ENCODE peak calls at places on chromosomes 1 and 21, in seven cellular contexts. One of them, this sample, is unnamed.
A peak's percentile ranks its signal among the peaks of the same experiment; 100 is the strongest.

GRCh38 chr21:37665230-37666024 is 250.8 kb downstream of the KCNJ6 start:
- DNase-seq in mesendoderm: no peak
- DNase-seq in mesenchymal stem cell: no peak
- DNase-seq in H1: no peak
- DNase-seq in IMR-90: no peak
- DNase-seq in trophoblast cell: no peak
- DNase-seq in neuronal stem cell: no peak
- DNase-seq in this sample: no peak

GRCh38 chr1:179288977-179289376 is 4.6 kb upstream of the SOAT1 start:
- DNase-seq in H1: no peak
- DNase-seq in mesenchymal stem cell: no peak
- DNase-seq in IMR-90: no peak
- DNase-seq in trophoblast cell: no peak
- DNase-seq in neuronal stem cell: no peak
- DNase-seq in mesendoderm: peak; percentile 21
- DNase-seq in this sample: no peak

GRCh38 chr1:17542696-17543095 is 3.2 kb downstream of the ARHGEF10L start:
- DNase-seq in IMR-90: no peak
- DNase-seq in trophoblast cell: no peak
- DNase-seq in H1: no peak
- DNase-seq in neuronal stem cell: no peak
- DNase-seq in mesendoderm: no peak
- DNase-seq in mesenchymal stem cell: no peak
- DNase-seq in this sample: no peak

GRCh38 chr1:206503591-206504362 is 3.6 kb upstream of the RASSF5 start:
- DNase-seq in neuronal stem cell: no peak
- DNase-seq in IMR-90: peak; percentile 98
- DNase-seq in trophoblast cell: peak; percentile 42
- DNase-seq in mesendoderm: no peak
- DNase-seq in mesenchymal stem cell: peak; percentile 98
- DNase-seq in H1: no peak
- DNase-seq in this sample: no peak

GRCh38 chr1:179586107-179586823 is 5.4 kb upstream of the TDRD5 start:
- DNase-seq in mesenchymal stem cell: no peak
- DNase-seq in neuronal stem cell: peak; percentile 54
- DNase-seq in H1: peak; percentile 84
- DNase-seq in trophoblast cell: peak; percentile 14
- DNase-seq in mesendoderm: peak; percentile 87
- DNase-seq in IMR-90: no peak
- DNase-seq in this sample: peak; percentile 81

GRCh38 chr1:150060260-150060659 is 7.3 kb upstream of the VPS45 start:
- DNase-seq in IMR-90: no peak
- DNase-seq in neuronal stem cell: no peak
- DNase-seq in trophoblast cell: no peak
- DNase-seq in H1: no peak
- DNase-seq in mesenchymal stem cell: no peak
- DNase-seq in mesendoderm: no peak
- DNase-seq in this sample: no peak

GRCh38 chr1:201831371-201831770 is 2.4 kb downstream of the IPO9 start:
- DNase-seq in H1: no peak
- DNase-seq in IMR-90: no peak
- DNase-seq in trophoblast cell: no peak
- DNase-seq in neuronal stem cell: no peak
- DNase-seq in mesenchymal stem cell: no peak
- DNase-seq in mesendoderm: no peak
- DNase-seq in this sample: no peak

GRCh38 chr1:172277989-172278388 is 142.5 kb upstream of the C1orf105 start:
- DNase-seq in neuronal stem cell: no peak
- DNase-seq in trophoblast cell: no peak
- DNase-seq in mesendoderm: no peak
- DNase-seq in H1: no peak
- DNase-seq in IMR-90: no peak
- DNase-seq in mesenchymal stem cell: no peak
- DNase-seq in this sample: no peak

GRCh38 chr1:237220243-237220642 is 178.3 kb downstream of the RYR2 start:
- DNase-seq in mesenchymal stem cell: no peak
- DNase-seq in trophoblast cell: no peak
- DNase-seq in H1: no peak
- DNase-seq in mesendoderm: no peak
- DNase-seq in neuronal stem cell: no peak
- DNase-seq in IMR-90: no peak
- DNase-seq in this sample: no peak

GRCh38 chr1:174217787-174218574 is 58.7 kb downstream of the RABGAP1L start:
- DNase-seq in mesendoderm: peak; percentile 34
- DNase-seq in mesenchymal stem cell: peak; percentile 55
- DNase-seq in neuronal stem cell: peak; percentile 15
- DNase-seq in H1: no peak
- DNase-seq in trophoblast cell: no peak
- DNase-seq in IMR-90: peak; percentile 54
- DNase-seq in this sample: no peak

GRCh38 chr1:109112056-109112651 is 1.8 kb upstream of the ELAPOR1 start:
- DNase-seq in neuronal stem cell: no peak
- DNase-seq in trophoblast cell: peak; percentile 20
- DNase-seq in mesenchymal stem cell: peak; percentile 63
- DNase-seq in mesendoderm: peak; percentile 43
- DNase-seq in IMR-90: peak; percentile 41
- DNase-seq in H1: no peak
- DNase-seq in this sample: no peak

GRCh38 chr1:70874826-70875225 is 172.8 kb downstream of the PTGER3 start:
- DNase-seq in IMR-90: no peak
- DNase-seq in neuronal stem cell: no peak
- DNase-seq in mesenchymal stem cell: no peak
- DNase-seq in trophoblast cell: peak; percentile 69
- DNase-seq in mesendoderm: peak; percentile 43
- DNase-seq in H1: no peak
- DNase-seq in this sample: no peak

GRCh38 chr1:220093361-220094015 is 444 bp upstream of the IARS2 start:
- DNase-seq in mesendoderm: no peak
- DNase-seq in mesenchymal stem cell: no peak
- DNase-seq in H1: no peak
- DNase-seq in trophoblast cell: no peak
- DNase-seq in IMR-90: no peak
- DNase-seq in neuronal stem cell: no peak
- DNase-seq in this sample: no peak

DNA sequence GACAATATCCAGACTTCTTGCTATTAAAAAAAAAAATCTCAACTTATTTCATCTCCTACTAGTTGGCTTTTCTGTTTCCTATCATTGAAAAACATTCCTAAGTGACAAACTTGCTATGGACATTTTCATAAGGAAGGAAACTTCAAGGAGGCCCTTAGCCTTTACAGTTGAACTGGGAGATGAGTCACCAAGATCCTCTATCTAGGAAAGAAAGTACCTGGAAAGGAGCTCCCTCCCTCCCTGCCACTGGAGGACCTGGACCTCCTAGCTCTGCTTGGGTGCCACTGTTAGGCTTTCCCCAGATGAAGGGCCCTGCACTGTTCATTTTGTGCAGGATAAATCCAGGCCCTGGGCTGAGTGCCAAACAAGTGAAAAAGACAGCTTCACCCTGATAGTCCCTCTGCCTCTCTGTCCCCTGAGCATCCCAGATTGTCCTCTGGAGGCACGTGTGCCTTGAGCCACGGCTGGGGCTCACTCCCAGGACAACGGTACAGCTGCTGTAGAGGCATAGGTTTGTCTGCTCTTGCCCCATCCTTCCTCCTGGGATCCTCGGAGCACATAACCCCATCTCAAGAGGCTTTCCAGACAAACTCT is 40.2 kb upstream of the SOX13 start:
- DNase-seq in mesenchymal stem cell: peak; percentile 14
- DNase-seq in mesendoderm: no peak
- DNase-seq in H1: no peak
- DNase-seq in IMR-90: no peak
- DNase-seq in neuronal stem cell: no peak
- DNase-seq in trophoblast cell: no peak
- DNase-seq in this sample: no peak
- H3K23ac ChIP-seq in mesenchymal stem cell: no peak overlapping the region
- H3K23ac ChIP-seq in mesendoderm: no peak overlapping the region
- H3K23ac ChIP-seq in H1: no peak overlapping the region
- H3K23ac ChIP-seq in IMR-90: no peak overlapping the region
- H3K23ac ChIP-seq in neuronal stem cell: no peak overlapping the region
- H3K23ac ChIP-seq in trophoblast cell: no peak overlapping the region
- H3K23ac ChIP-seq in this sample: no peak overlapping the region

GRCh38 chr1:8384088-8384487 is 66.2 kb downstream of the SLC45A1 start:
- DNase-seq in mesenchymal stem cell: peak; percentile 54
- DNase-seq in neuronal stem cell: no peak
- DNase-seq in trophoblast cell: no peak
- DNase-seq in mesendoderm: no peak
- DNase-seq in H1: no peak
- DNase-seq in IMR-90: peak; percentile 59
- DNase-seq in this sample: no peak

GRCh38 chr1:8384577-8384976 is 66.7 kb downstream of the SLC45A1 start:
- DNase-seq in trophoblast cell: no peak
- DNase-seq in H1: no peak
- DNase-seq in mesendoderm: no peak
- DNase-seq in neuronal stem cell: no peak
- DNase-seq in mesenchymal stem cell: peak; percentile 51
- DNase-seq in IMR-90: no peak
- DNase-seq in this sample: no peak

GRCh38 chr1:8381618-8382017 is 63.7 kb downstream of the SLC45A1 start:
- DNase-seq in H1: no peak
- DNase-seq in neuronal stem cell: no peak
- DNase-seq in mesendoderm: no peak
- DNase-seq in trophoblast cell: no peak
- DNase-seq in IMR-90: no peak
- DNase-seq in mesenchymal stem cell: no peak
- DNase-seq in this sample: no peak

GRCh38 chr1:8382051-8382505 is 64.2 kb downstream of the SLC45A1 start:
- DNase-seq in H1: no peak
- DNase-seq in trophoblast cell: no peak
- DNase-seq in IMR-90: no peak
- DNase-seq in mesenchymal stem cell: no peak
- DNase-seq in mesendoderm: peak; percentile 76
- DNase-seq in neuronal stem cell: peak; percentile 52
- DNase-seq in this sample: no peak

DNA sequence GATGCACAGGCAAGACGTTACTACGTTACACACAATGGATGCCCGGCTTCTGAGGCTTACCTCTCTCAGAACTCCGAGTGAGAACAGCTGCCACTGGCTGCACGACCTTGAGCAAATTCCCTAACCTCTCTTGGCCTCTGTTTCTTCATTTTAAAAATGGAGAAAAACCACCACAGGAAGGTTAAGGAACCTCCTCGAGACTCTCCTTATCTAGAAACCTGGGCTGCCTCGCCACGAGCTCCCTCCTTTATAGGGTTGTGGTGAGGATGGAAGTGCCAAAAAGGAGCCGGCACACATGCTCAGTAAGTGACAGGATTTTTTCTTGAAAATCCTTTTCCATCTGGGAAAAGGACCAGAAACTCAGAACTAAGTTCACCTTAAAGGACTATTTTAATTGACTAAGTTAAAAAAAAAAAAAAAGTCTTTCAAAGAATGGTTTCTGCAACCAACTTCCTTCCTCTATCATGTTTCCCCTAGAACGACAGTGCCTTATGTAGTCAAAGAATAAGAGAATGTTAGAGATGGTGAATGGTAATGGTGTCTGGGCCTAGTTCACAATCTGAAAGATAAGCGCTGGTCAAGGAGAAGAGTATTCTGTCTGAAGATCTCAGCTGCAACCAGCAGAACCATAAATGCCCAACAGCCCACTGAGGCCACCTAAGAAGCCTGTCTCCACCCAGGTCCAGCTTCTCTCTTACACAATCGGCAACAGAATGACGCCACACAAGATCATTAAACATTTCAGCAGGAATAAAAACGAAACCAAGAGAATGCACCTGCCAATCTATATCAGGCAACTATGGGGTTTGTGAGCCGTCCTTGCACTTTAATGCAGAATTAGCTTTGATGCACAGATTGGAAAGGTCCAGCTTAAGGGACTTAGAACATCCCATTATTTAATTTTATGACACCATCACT is 65.0 kb downstream of the SLC45A1 start:
- DNase-seq in mesenchymal stem cell: no peak
- DNase-seq in mesendoderm: no peak
- DNase-seq in IMR-90: no peak
- DNase-seq in neuronal stem cell: no peak
- DNase-seq in H1: no peak
- DNase-seq in trophoblast cell: no peak
- DNase-seq in this sample: no peak
- H4K8ac ChIP-seq in mesenchymal stem cell: no peak overlapping the region
- H4K8ac ChIP-seq in mesendoderm: no peak overlapping the region
- H4K8ac ChIP-seq in IMR-90: no peak overlapping the region
- H4K8ac ChIP-seq in neuronal stem cell: no peak overlapping the region
- H4K8ac ChIP-seq in H1: no peak overlapping the region
- H4K8ac ChIP-seq in trophoblast cell: no peak overlapping the region
- H4K8ac ChIP-seq in this sample: no peak overlapping the region

DNA sequence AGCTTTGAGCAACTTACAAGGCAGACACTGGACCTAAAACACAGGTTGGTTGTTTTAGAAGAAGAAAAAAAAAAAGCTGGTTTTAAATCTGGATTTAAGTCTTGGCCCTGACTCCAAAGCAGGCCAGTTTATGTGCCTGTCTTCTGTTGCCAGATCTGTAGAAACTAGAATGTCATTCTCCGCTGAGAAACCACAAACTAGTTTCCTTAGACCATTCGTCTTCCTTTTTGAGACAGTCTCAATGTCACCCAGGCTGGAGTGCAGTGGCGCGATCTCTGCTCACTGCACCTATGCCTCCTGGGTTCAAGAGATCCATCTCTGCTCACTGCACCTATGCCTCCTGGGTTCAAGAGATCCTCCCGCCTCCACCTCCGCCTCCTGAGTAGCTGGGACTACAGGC is 33.9 kb downstream of the APP start:
- DNase-seq in neuronal stem cell: no peak
- DNase-seq in mesendoderm: no peak
- DNase-seq in mesenchymal stem cell: no peak
- DNase-seq in H1: no peak
- DNase-seq in trophoblast cell: no peak
- DNase-seq in IMR-90: no peak
- DNase-seq in this sample: no peak
- H3K4me1 ChIP-seq in neuronal stem cell: peaks cover 2% of the 10 kb centered on the region
- H3K4me1 ChIP-seq in mesendoderm: peaks cover 18% of the 10 kb centered on the region
- H3K4me1 ChIP-seq in mesenchymal stem cell: peaks cover 7% of the 10 kb centered on the region
- H3K4me1 ChIP-seq in H1: peaks cover 2% of the 10 kb centered on the region
- H3K4me1 ChIP-seq in trophoblast cell: no peaks in the 10 kb centered on the region
- H3K4me1 ChIP-seq in IMR-90: peaks cover 1% of the 10 kb centered on the region
- H3K4me1 ChIP-seq in this sample: no peaks in the 10 kb centered on the region

GRCh38 chr1:30762152-30762930 is 4.8 kb upstream of the LAPTM5 start:
- DNase-seq in neuronal stem cell: no peak
- DNase-seq in mesendoderm: peak; percentile 47
- DNase-seq in H1: no peak
- DNase-seq in IMR-90: no peak
- DNase-seq in mesenchymal stem cell: peak; percentile 13
- DNase-seq in trophoblast cell: no peak
- DNase-seq in this sample: no peak
- H3K23ac ChIP-seq in neuronal stem cell: no peak overlapping the region
- H3K23ac ChIP-seq in mesendoderm: no peak overlapping the region
- H3K23ac ChIP-seq in H1: no peak overlapping the region
- H3K23ac ChIP-seq in IMR-90: no peak overlapping the region
- H3K23ac ChIP-seq in mesenchymal stem cell: no peak overlapping the region
- H3K23ac ChIP-seq in trophoblast cell: no peak overlapping the region
- H3K23ac ChIP-seq in this sample: no peak overlapping the region